ENCODE peak calls at places on chromosomes 13 and 19, in ten cellular contexts. Q is natural killer cell; X is left ventricle myocardium superior; W is hippocampal formation; F is CD4-positive, CD25-positive, alpha-beta regulatory T cell; T is neural crest cell; A is GOT3; P is GM23248; S is activated B cell treated with CpG ODN at 0.5 μM for 24 hours; V is anterior cingulate cortex. Y is an unnamed sample.

GRCh38 chr19:55372316-55373081 is 2.2 kb upstream of the IL11 start:
- DNase-seq in T (no peak), W (no peak), A (no peak), Q (no peak), X (no peak), S (no peak), F (no peak), V (no peak), P (peak; percentile 62), Y (no peak)

GRCh38 chr19:40592170-40592569 is 9.0 kb upstream of the LTBP4 start:
- DNase-seq in X (no peak), P (peak; percentile 63), Q (no peak), V (no peak), T (no peak), A (no peak), F (peak; percentile 71), W (no peak), S (no peak), Y (peak; percentile 48)

GRCh38 chr19:412356-413355 is 3.7 kb upstream of the C2CD4C start:
- DNase-seq in P (no peak), W (no peak), V (no peak), Q (no peak), A (no peak), X (peak; percentile 17), S (no peak), T (no peak), F (no peak), Y (no peak)

GRCh38 chr13:30429721-30430694 is 7.7 kb downstream of the UBE2L5 start:
- DNase-seq in A (peak; percentile 11), S (no peak), F (peak; percentile 41), P (peak; percentile 96), X (no peak), V (no peak), T (no peak), W (no peak), Q (no peak), Y (no peak)

GRCh38 chr13:23999411-23999810 is 102.1 kb upstream of the C1QTNF9B start:
- DNase-seq in A (no peak), V (no peak), W (no peak), X (no peak), S (no peak), Q (no peak), F (no peak), P (no peak), T (no peak), Y (no peak)

GRCh38 chr19:48810151-48810550 is 678 bp downstream of the BCAT2 start:
- DNase-seq in P (peak; percentile 28), W (no peak), A (no peak), X (no peak), Q (no peak), V (no peak), S (no peak), T (no peak), F (peak; percentile 43), Y (no peak)

GRCh38 chr19:2259331-2259730 is 3.1 kb upstream of the JSRP1 start:
- DNase-seq in V (no peak), F (no peak), W (no peak), T (no peak), A (no peak), Q (no peak), S (no peak), X (no peak), P (peak; percentile 44), Y (no peak)

GRCh38 chr13:48570225-48570828 is 37.4 kb upstream of the RCBTB2 start:
- DNase-seq in A (no peak), S (no peak), T (no peak), P (no peak), Q (no peak), W (no peak), V (no peak), F (no peak), X (peak; percentile 41), Y (no peak)

GRCh38 chr13:31048521-31048920 is 113.2 kb downstream of the HSPH1 start:
- DNase-seq in V (no peak), A (no peak), W (no peak), T (no peak), S (no peak), P (no peak), F (no peak), Q (no peak), X (no peak), Y (no peak)

GRCh38 chr19:28549680-28550277 is 663.2 kb downstream of the UQCRFS1 start:
- DNase-seq in V (no peak), F (no peak), W (no peak), S (no peak), P (no peak), X (no peak), Q (no peak), A (no peak), T (no peak), Y (no peak)

GRCh38 chr13:50599046-50599445 is 244.4 kb downstream of the DLEU7 start:
- DNase-seq in W (no peak), X (no peak), F (no peak), V (no peak), S (no peak), T (no peak), A (no peak), P (no peak), Q (no peak), Y (no peak)

GRCh38 chr19:55216461-55217198 is 7.3 kb upstream of the PTPRH start:
- DNase-seq in P (peak; percentile 100), X (peak; percentile 88), T (peak; percentile 86), W (peak; percentile 54), V (peak; percentile 74), A (peak; percentile 84), F (peak; percentile 41), S (peak; percentile 35), Q (peak; percentile 43), Y (peak; percentile 23)

GRCh38 chr19:58407658-58408151 is 744 bp upstream of the ZNF584 start:
- DNase-seq in S (no peak), V (no peak), W (no peak), Q (no peak), X (no peak), P (peak; percentile 54), F (no peak), A (no peak), T (no peak), Y (no peak)

GRCh38 chr13:27523345-27524073 is 73.1 kb upstream of the MTIF3 start:
- DNase-seq in P (no peak), F (peak; percentile 4), T (no peak), A (no peak), W (no peak), Q (no peak), X (no peak), S (no peak), V (no peak), Y (no peak)

GRCh38 chr13:93687261-93687660 is 460.7 kb downstream of the GPC6 start:
- DNase-seq in A (no peak), F (no peak), V (no peak), X (no peak), T (no peak), P (peak; percentile 51), Q (no peak), W (no peak), S (no peak), Y (no peak)

GRCh38 chr13:59879281-59879680 is 284.4 kb downstream of the DIAPH3 start:
- DNase-seq in P (no peak), F (no peak), Q (no peak), W (no peak), T (no peak), V (no peak), S (no peak), X (no peak), A (no peak), Y (no peak)

GRCh38 chr13:100203696-100204367 is 114.9 kb downstream of the PCCA start:
- DNase-seq in W (no peak), V (no peak), Q (no peak), X (no peak), T (no peak), A (no peak), F (peak; percentile 80), S (no peak), P (peak; percentile 52), Y (no peak)

GRCh38 chr19:8244442-8244841 is 35.3 kb downstream of the CERS4 start:
- DNase-seq in Q (no peak), V (no peak), X (no peak), T (no peak), S (no peak), W (no peak), P (no peak), A (no peak), F (no peak), Y (no peak)

GRCh38 chr19:45477713-45478453 is 10.1 kb downstream of the FOSB start:
- DNase-seq in P (peak; percentile 89), S (no peak), F (no peak), T (no peak), V (no peak), Q (no peak), X (no peak), W (no peak), A (no peak), Y (no peak)

GRCh38 chr19:41431426-41432386 is 4.5 kb upstream of the B3GNT8 start:
- DNase-seq in Q (no peak), S (no peak), P (peak; percentile 49), W (peak; percentile 16), F (peak; percentile 44), V (no peak), T (no peak), A (no peak), X (peak; percentile 88), Y (no peak)

GRCh38 chr19:1027953-1028902 is 1.8 kb downstream of the CNN2 start:
- DNase-seq in S (peak; percentile 50), A (no peak), T (no peak), F (peak; percentile 92), V (no peak), W (no peak), P (peak; percentile 95), Q (no peak), X (peak; percentile 79), Y (peak; percentile 75)

GRCh38 chr13:78826936-78827335 is 168.0 kb upstream of the OBI1 start:
- DNase-seq in V (no peak), A (no peak), F (no peak), Q (no peak), W (no peak), S (no peak), P (no peak), X (no peak), T (no peak), Y (no peak)

GRCh38 chr19:5927439-5927821 is 13.4 kb downstream of the CAPS start:
- DNase-seq in T (no peak), P (peak; percentile 21), F (no peak), S (no peak), V (no peak), W (no peak), X (no peak), Q (no peak), A (no peak), Y (no peak)

GRCh38 chr13:94063096-94063495 is 416.4 kb downstream of the DCT start:
- DNase-seq in T (no peak), W (no peak), P (peak; percentile 63), S (no peak), F (no peak), A (no peak), X (no peak), V (no peak), Q (no peak), Y (no peak)

GRCh38 chr13:21230516-21230915 is 54.1 kb downstream of the MRPL57 start:
- DNase-seq in T (no peak), S (no peak), F (no peak), P (no peak), W (no peak), Q (no peak), V (no peak), X (no peak), A (no peak), Y (no peak)

GRCh38 chr19:50518091-50519005 is 4.6 kb upstream of the ASPDH start:
- DNase-seq in F (no peak), A (no peak), Q (no peak), P (no peak), S (no peak), T (no peak), V (no peak), X (peak; percentile 28), W (no peak), Y (no peak)

GRCh38 chr13:28609936-28610335 is 49.0 kb upstream of the POMP start:
- DNase-seq in W (no peak), V (no peak), F (no peak), X (no peak), Q (no peak), A (no peak), P (peak; percentile 39), T (no peak), S (no peak), Y (no peak)

GRCh38 chr13:113926301-113926761 is 47.5 kb downstream of the C13orf46 start:
- DNase-seq in F (no peak), V (no peak), Q (peak; percentile 11), T (no peak), S (no peak), P (peak; percentile 52), X (no peak), A (no peak), W (no peak), Y (no peak)

Y was measured in CD4-positive, alpha-beta memory T cell.